ENCODE peak calls at places on chromosomes 1 and 21, in six cellular contexts. J is GM06990, L is AG10803, Z is BJ, D is AG04450, B is astrocyte of the spinal cord. M is an unnamed sample.

GRCh38 chr1:27455166-27455811 is 34.7 kb downstream of the WASF2 start:
- DNase-seq in L (no peak), D (no peak), J (no peak), Z (no peak), B (no peak), M (no peak)

GRCh38 chr21:28794341-28794970 is 198.2 kb downstream of the LTN1 start:
- DNase-seq in L (peak; percentile 20), Z (no peak), J (no peak), B (no peak), D (no peak), M (no peak)

GRCh38 chr1:236677641-236678235 is 8.6 kb upstream of the ACTN2 start:
- DNase-seq in B (no peak), Z (no peak), J (no peak), D (no peak), L (no peak), M (no peak)

GRCh38 chr1:98086156-98086555 is 165.3 kb upstream of the DPYD start:
- DNase-seq in L (peak; percentile 76), D (peak; percentile 49), Z (no peak), B (peak; percentile 65), J (no peak), M (no peak)

GRCh38 chr1:2921970-2922686 is 99.1 kb upstream of the ACTRT2 start:
- DNase-seq in Z (no peak), J (peak; percentile 25), D (no peak), L (no peak), B (no peak), M (peak; percentile 4)

GRCh38 chr21:15992171-15992570 is 262.4 kb downstream of the USP25 start:
- DNase-seq in J (no peak), D (no peak), B (peak; percentile 57), Z (no peak), L (no peak), M (no peak)

GRCh38 chr1:75643460-75643859 is 32.5 kb upstream of the SLC44A5 start:
- DNase-seq in D (no peak), L (no peak), B (no peak), Z (no peak), J (no peak), M (no peak)

GRCh38 chr1:53598956-53599355 is 139.8 kb downstream of the DMRTB1 start:
- DNase-seq in B (no peak), Z (no peak), J (no peak), L (no peak), D (no peak), M (no peak)

DNA sequence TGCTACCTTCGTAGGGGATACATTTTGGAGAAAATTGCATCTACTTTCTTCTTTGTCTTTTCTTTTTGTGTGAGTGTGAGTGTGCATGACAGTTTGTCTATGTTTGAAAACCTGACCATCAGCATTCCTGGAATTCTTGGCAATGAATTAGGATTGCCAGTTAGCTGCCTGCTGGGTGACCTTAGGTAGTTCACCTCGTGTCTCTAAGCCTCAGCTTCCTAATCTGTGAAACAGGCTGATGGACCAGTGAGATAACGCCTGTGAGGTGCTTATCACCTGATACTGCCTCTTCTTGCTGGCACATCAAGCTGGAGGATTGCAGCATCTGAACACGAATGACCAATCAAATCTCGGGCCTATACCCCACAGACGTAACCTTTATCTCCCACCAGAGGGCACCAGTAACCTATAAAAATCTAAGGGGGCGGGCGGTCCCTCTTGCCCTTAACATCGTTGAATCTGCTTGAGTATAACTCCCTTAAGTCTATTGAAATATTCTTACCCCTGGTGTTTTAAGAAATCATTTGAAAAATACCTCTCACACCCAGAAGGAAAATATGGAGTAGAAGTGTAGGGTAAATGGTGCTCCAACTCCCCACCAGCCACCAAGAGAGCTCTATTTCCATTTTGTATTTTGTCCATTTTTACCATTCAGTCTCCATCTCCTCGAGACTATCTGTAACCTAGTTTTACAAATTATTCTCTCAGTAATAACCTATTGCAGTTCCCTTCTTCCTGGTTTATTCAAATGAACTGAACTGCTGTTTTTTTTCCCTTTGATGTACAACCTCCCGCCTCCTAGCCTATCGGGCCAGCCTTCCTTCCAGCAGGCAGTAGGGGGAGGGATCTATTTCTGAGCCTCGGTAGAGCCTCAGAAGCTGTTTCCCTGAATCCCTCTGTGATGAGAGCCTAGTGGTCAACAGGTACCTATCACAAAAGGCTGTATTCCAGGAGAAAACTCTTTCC is 49.7 kb downstream of the MDM4 start:
- DNase-seq in D (peak; percentile 53), J (no peak), L (peak; percentile 77), Z (peak; percentile 16), B (peak; percentile 65), M (peak; percentile 88)
- H3K4me3 ChIP-seq in D (no peak overlapping the region), J (no peak overlapping the region), L (no peak overlapping the region), Z (no peak overlapping the region), B (no peak overlapping the region), M (no peak overlapping the region)

GRCh38 chr1:248703674-248704073 is 1.1 kb upstream of the OR14I1 start:
- DNase-seq in B (no peak), L (no peak), D (no peak), Z (no peak), J (no peak), M (no peak)
- TF ChIP-seq CTCF in B (no peak), L (no peak), D (no peak), Z (no peak), J (peak; percentile 3), M (no peak)

GRCh38 chr1:199202331-199202730 is 563.5 kb downstream of the PTPRC start:
- DNase-seq in J (no peak), L (no peak), D (no peak), B (no peak), Z (no peak), M (no peak)
- H3K4me3 ChIP-seq in J (no peak overlapping the region), L (no peak overlapping the region), D (no peak overlapping the region), B (no peak overlapping the region), Z (no peak overlapping the region), M (no peak overlapping the region)

DNA sequence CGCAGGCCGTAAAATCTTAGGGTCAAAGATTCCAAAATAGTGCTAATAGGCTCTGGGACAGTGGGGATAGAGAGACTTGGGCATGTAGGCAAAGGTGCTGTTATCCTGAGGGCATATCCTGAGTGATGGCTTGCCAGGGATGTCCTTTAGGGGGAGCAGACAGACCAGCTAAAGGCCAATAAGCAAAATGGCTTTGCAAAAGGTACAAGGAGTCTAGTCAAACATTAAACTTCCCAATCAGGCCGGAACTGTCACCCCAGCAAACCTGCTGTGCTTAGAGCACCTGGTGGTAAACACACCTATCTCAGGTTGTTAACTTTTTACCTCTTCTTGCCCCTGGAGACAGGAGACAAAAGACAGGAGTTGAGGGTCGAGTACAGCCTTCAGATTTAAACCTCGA is 49.1 kb downstream of the TRABD2B start:
- DNase-seq in D (no peak), B (no peak), L (no peak), Z (no peak), J (no peak), M (no peak)
- TF ChIP-seq CTCF in D (no peak), B (peak; percentile 3), L (peak; percentile 30), Z (no peak), J (no peak), M (no peak)

GRCh38 chr1:212513586-212513985 is 80.9 kb downstream of the NENF start:
- DNase-seq in B (peak; percentile 6), Z (no peak), L (no peak), J (no peak), D (no peak), M (no peak)
- H3K4me3 ChIP-seq in B (no peak overlapping the region), Z (no peak overlapping the region), L (no peak overlapping the region), J (no peak overlapping the region), D (no peak overlapping the region), M (no peak overlapping the region)

GRCh38 chr1:202161151-202162048 is 998 bp upstream of the PTPN7 start:
- DNase-seq in B (no peak), J (peak; percentile 43), D (no peak), L (no peak), Z (no peak), M (no peak)

GRCh38 chr1:202158810-202159533 is 1.4 kb downstream of the PTPN7 start:
- DNase-seq in J (peak; percentile 60), D (no peak), L (no peak), B (no peak), Z (no peak), M (peak; percentile 76)

GRCh38 chr1:202159534-202160371 is 649 bp downstream of the PTPN7 start:
- DNase-seq in D (no peak), L (no peak), Z (no peak), J (peak; percentile 76), B (no peak), M (peak; percentile 81)

GRCh38 chr1:202162049-202162417 is 1.6 kb upstream of the PTPN7 start:
- DNase-seq in L (no peak), J (peak; percentile 70), B (no peak), D (no peak), Z (no peak), M (peak; percentile 69)

GRCh38 chr1:202160377-202160940 is at the start of gene PTPN7:
- DNase-seq in Z (no peak), B (no peak), J (peak; percentile 81), D (no peak), L (no peak), M (peak; percentile 87)
- TF ChIP-seq CTCF in Z (no peak), B (no peak), J (peak; percentile 73), D (no peak), L (no peak), M (peak; percentile 52)

M was measured in GM12865.